ENCODE peak calls at places on chromosome 20, in six cellular contexts. Z is astrocyte of the spinal cord, K is lower lobe of right lung, F is MM.1S, Y is cardiac fibroblast, E is fibroblast of the aortic adventitia. Q is an unnamed sample.

GRCh38 chr20:17825949-17826843 is 126.4 kb downstream of the BANF2 start:
- DNase-seq in Z (peak; percentile 38), K (no peak), F (no peak), Y (no peak), E (no peak), Q (no peak)

GRCh38 chr20:60250251-60250650 is 292.0 kb downstream of the CDH26 start:
- DNase-seq in Z (no peak), K (no peak), F (no peak), Y (no peak), E (peak; percentile 11), Q (no peak)

GRCh38 chr20:3203315-3204123 is 963 bp downstream of the DDRGK1 start:
- DNase-seq in Z (peak; percentile 9), K (no peak), F (peak; percentile 23), Y (peak; percentile 25), E (peak; percentile 32), Q (no peak)

GRCh38 chr20:10217517-10218410 is 866 bp upstream of the SNAP25 start:
- DNase-seq in Z (peak; percentile 95), K (no peak), F (no peak), Y (peak; percentile 92), E (peak; percentile 68), Q (peak; percentile 91)

GRCh38 chr20:57396638-57397003 is 5.4 kb downstream of the RBM38 start:
- DNase-seq in Z (no peak), K (no peak), F (no peak), Y (no peak), E (no peak), Q (no peak)

GRCh38 chr20:58907481-58908137 is 55.1 kb downstream of the GNAS start:
- DNase-seq in Z (peak; percentile 98), K (peak; percentile 88), F (peak; percentile 99), Y (peak; percentile 99), E (peak; percentile 99), Q (peak; percentile 99)

GRCh38 chr20:18180815-18181214 is 43.2 kb downstream of the KAT14 start:
- DNase-seq in Z (no peak), K (no peak), F (no peak), Y (no peak), E (no peak), Q (no peak)

GRCh38 chr20:38926934-38927616 is 858 bp downstream of the FAM83D start:
- DNase-seq in Z (peak; percentile 27), K (no peak), F (no peak), Y (peak; percentile 51), E (peak; percentile 60), Q (no peak)

GRCh38 chr20:51955756-51956155 is 153.4 kb upstream of the SALL4 start:
- DNase-seq in Z (peak; percentile 46), K (no peak), F (no peak), Y (peak; percentile 45), E (peak; percentile 20), Q (no peak)

GRCh38 chr20:454951-455350 is 7.4 kb downstream of the TBC1D20 start:
- DNase-seq in Z (no peak), K (no peak), F (no peak), Y (no peak), E (no peak), Q (no peak)

GRCh38 chr20:52801628-52802006 is 170.5 kb upstream of the TSHZ2 start:
- DNase-seq in Z (no peak), K (no peak), F (no peak), Y (no peak), E (no peak), Q (no peak)

GRCh38 chr20:58553841-58554240 is 38.6 kb upstream of the APCDD1L start:
- DNase-seq in Z (peak; percentile 43), K (no peak), F (no peak), Y (peak; percentile 50), E (peak; percentile 74), Q (peak; percentile 75)

GRCh38 chr20:19288636-19289035 is 76.2 kb downstream of the SLC24A3 start:
- DNase-seq in Z (peak; percentile 2), K (no peak), F (no peak), Y (no peak), E (no peak), Q (no peak)

GRCh38 chr20:10090588-10091166 is 55.9 kb downstream of the ANKEF1 start:
- DNase-seq in Z (peak; percentile 68), K (peak; percentile 52), F (peak; percentile 50), Y (peak; percentile 73), E (peak; percentile 71), Q (no peak)

GRCh38 chr20:41361757-41362747 is 4.6 kb downstream of the EMILIN3 start:
- DNase-seq in Z (no peak), K (no peak), F (no peak), Y (no peak), E (no peak), Q (no peak)

GRCh38 chr20:24782221-24782620 is 166.8 kb upstream of the CST7 start:
- DNase-seq in Z (no peak), K (peak; percentile 21), F (no peak), Y (no peak), E (no peak), Q (no peak)

GRCh38 chr20:53984781-53985518 is 85.4 kb downstream of the BCAS1 start:
- DNase-seq in Z (no peak), K (no peak), F (no peak), Y (no peak), E (peak; percentile 5), Q (no peak)

GRCh38 chr20:14673164-14673563 is 335.8 kb upstream of the FLRT3 start:
- DNase-seq in Z (no peak), K (no peak), F (no peak), Y (no peak), E (peak; percentile 34), Q (no peak)

GRCh38 chr20:35237486-35237885 is 11.0 kb downstream of the MMP24 start:
- DNase-seq in Z (no peak), K (no peak), F (no peak), Y (no peak), E (no peak), Q (no peak)

GRCh38 chr20:56676679-56677078 is 47.6 kb downstream of the TFAP2C start:
- DNase-seq in Z (no peak), K (no peak), F (no peak), Y (no peak), E (no peak), Q (no peak)

GRCh38 chr20:50826121-50826520 is 31.3 kb downstream of the BCAS4 start:
- DNase-seq in Z (no peak), K (no peak), F (no peak), Y (peak; percentile 23), E (peak; percentile 44), Q (no peak)

DNA sequence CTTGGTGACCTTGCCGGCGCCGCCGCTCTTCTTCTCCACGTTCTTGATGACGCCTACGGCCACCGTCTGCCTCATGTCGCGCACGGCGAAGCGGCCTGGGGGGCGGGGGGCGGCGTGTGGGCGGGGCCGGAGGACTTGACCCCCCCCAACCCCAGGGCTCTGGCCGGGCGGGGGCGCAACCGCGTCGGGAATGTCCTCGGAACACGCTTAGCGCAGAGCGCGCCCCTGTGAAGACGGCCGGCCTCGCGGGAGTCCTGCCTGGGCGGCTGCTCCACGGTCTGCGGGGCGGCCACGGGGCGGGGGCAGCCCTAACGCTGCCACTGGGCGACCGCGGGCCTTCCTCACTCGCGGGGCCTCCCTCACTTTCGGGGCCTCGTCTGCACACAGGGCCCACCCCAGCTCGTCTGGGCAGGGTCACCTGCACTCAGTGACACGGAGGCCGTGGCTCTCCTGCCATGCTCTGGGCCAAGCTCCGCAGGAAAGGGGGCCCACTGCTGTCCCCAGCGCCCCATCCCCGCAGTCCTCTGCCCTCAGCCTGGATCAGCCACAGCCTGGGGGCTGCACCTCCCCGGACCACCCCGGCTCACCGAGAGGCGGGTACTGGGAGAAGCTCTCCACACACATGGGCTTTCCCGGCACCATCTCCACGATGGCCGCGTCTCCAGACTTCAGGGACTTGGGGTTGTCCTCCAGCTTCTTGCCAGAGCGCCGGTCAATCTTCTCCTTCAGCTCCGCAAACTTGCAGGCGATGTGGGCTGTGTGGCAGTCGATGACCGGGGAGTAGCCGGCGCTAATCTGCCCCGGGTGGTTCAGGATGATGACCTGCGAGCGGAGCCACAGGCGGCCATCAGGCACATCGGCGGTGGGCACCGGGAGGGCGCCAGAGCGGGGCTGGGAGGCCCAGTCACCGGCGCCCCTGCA is 10.3 kb downstream of the EEF1A2 start:
- DNase-seq in Z (no peak), K (no peak), F (no peak), Y (no peak), E (no peak), Q (no peak)
- H3K4me3 ChIP-seq in Z (no peak overlapping the region), K (no peak overlapping the region), F (no peak overlapping the region), Y (no peak overlapping the region), E (no peak overlapping the region), Q (no peak overlapping the region)

GRCh38 chr20:46021361-46022359 is 7.4 kb upstream of the SLC12A5 start:
- DNase-seq in Z (no peak), K (no peak), F (peak; percentile 45), Y (no peak), E (no peak), Q (no peak)
- H3K4me3 ChIP-seq in Z (peak overlapping the region; percentile 32), K (peak overlapping the region; percentile 50), F (peak overlapping the region; percentile 60), Y (peak overlapping the region; percentile 42), E (peak overlapping the region; percentile 58), Q (peak overlapping the region; percentile 54)

GRCh38 chr20:1567392-1568165 is 10.1 kb upstream of the SIRPD start:
- DNase-seq in Z (peak; percentile 42), K (no peak), F (no peak), Y (peak; percentile 12), E (peak; percentile 69), Q (peak; percentile 27)

GRCh38 chr20:1568166-1568490 is 10.6 kb upstream of the SIRPD start:
- DNase-seq in Z (no peak), K (no peak), F (no peak), Y (no peak), E (no peak), Q (no peak)

GRCh38 chr20:1569417-1569861 is 11.9 kb upstream of the SIRPD start:
- DNase-seq in Z (no peak), K (no peak), F (no peak), Y (no peak), E (peak; percentile 56), Q (no peak)

GRCh38 chr20:1565461-1565860 is 8.0 kb upstream of the SIRPD start:
- DNase-seq in Z (no peak), K (no peak), F (no peak), Y (no peak), E (no peak), Q (no peak)

DNA sequence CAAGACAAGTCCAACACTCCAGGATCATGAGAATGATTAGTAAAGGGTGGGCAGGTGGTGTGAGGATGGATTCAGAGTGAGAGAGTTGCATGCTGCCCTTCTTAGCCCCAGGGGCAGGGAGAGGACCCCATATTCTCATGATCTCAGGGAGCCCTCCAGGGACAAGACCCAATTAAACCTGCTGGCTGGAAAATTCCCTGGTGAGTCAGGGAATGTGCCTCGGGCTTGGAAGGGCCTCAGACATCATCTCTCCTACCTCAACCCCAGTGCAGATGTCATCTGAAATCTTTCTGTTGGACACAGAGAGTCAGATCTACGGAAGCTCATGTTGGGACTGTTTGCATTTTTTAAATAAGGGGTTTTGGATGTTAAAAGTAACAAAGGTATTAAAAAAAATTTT is 9.2 kb upstream of the SIRPD start:
- DNase-seq in Z (no peak), K (no peak), F (no peak), Y (no peak), E (no peak), Q (no peak)
- H3K4me3 ChIP-seq in Z (no peak overlapping the region), K (no peak overlapping the region), F (no peak overlapping the region), Y (no peak overlapping the region), E (no peak overlapping the region), Q (no peak overlapping the region)

DNA sequence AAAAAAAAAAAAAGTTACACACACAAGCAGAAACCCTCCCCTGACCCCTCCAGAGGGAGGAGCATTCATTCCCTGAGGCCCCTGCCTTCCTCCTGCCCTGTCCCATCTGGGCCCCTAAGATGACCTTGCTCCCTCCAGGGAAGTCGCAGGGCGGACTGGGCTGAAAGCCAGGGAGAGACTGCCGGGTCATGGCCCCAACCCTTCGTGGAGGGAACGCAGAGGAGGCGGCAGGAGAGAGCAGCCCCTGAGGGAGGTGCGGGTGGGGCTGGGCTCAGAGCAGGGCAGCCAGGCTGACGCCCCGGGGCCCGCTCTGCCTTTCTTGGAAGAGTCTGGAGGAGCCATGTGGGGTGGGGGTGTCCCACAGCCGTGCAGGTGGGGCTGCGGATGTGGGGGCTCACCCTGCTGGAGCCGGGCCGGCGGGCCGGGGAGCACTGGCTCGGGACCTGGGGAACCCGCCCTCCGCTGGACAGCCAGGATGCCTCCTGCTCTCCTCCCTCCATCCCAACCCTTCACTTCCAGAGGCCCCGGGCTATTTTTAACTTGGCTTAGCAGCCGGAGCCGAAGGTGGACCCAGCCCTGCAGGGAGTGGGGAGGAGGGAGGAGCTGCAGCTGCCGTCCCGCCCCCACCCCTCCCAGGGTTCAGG is 15.0 kb upstream of the ABHD16B start:
- DNase-seq in Z (no peak), K (no peak), F (no peak), Y (peak; percentile 68), E (peak; percentile 28), Q (no peak)
- H3K4me3 ChIP-seq in Z (no peak overlapping the region), K (peak overlapping the region; percentile 10), F (no peak overlapping the region), Y (no peak overlapping the region), E (no peak overlapping the region), Q (peak overlapping the region; percentile 18)

Q was measured in skeletal muscle cell.